ENCODE peak calls at places on chromosomes 11 and 22, in six cellular contexts. One of them, this sample, is unnamed.

GRCh38 chr11:119370486-119371046 is 10.9 kb downstream of the USP2 start:
- DNase-seq in trophoblast cell: no peak
- DNase-seq in IMR-90: no peak
- DNase-seq in H9: peak
- DNase-seq in neuronal stem cell: no peak
- DNase-seq in H1: no peak
- DNase-seq in this sample: no peak

GRCh38 chr11:11569936-11570491 is 51.8 kb downstream of the GALNT18 start:
- DNase-seq in IMR-90: no peak
- DNase-seq in trophoblast cell: peak
- DNase-seq in neuronal stem cell: no peak
- DNase-seq in H9: no peak
- DNase-seq in H1: no peak
- DNase-seq in this sample: no peak

GRCh38 chr11:117239295-117239694 is 6.8 kb downstream of the RNF214 start:
- DNase-seq in H1: no peak
- DNase-seq in H9: no peak
- DNase-seq in neuronal stem cell: no peak
- DNase-seq in trophoblast cell: peak
- DNase-seq in IMR-90: peak
- DNase-seq in this sample: peak

GRCh38 chr11:17296852-17297559 is 20.5 kb downstream of the NUCB2 start:
- DNase-seq in neuronal stem cell: no peak
- DNase-seq in H1: no peak
- DNase-seq in trophoblast cell: no peak
- DNase-seq in H9: no peak
- DNase-seq in IMR-90: peak
- DNase-seq in this sample: no peak

GRCh38 chr11:97786961-97787360 is 1233.8 kb upstream of the CNTN5 start:
- DNase-seq in IMR-90: no peak
- DNase-seq in H1: no peak
- DNase-seq in H9: no peak
- DNase-seq in trophoblast cell: no peak
- DNase-seq in neuronal stem cell: no peak
- DNase-seq in this sample: no peak

GRCh38 chr22:21719024-21719423 is 16.6 kb downstream of the YPEL1 start:
- DNase-seq in trophoblast cell: no peak
- DNase-seq in IMR-90: no peak
- DNase-seq in H1: no peak
- DNase-seq in H9: no peak
- DNase-seq in neuronal stem cell: no peak
- DNase-seq in this sample: no peak

GRCh38 chr11:75223954-75224643 is 16.5 kb upstream of the TPBGL start:
- DNase-seq in H9: peak
- DNase-seq in H1: no peak
- DNase-seq in IMR-90: no peak
- DNase-seq in neuronal stem cell: no peak
- DNase-seq in trophoblast cell: no peak
- DNase-seq in this sample: no peak

GRCh38 chr11:69010964-69011623 is 2.0 kb downstream of the MRGPRF start:
- DNase-seq in H9: peak
- DNase-seq in trophoblast cell: peak
- DNase-seq in H1: peak
- DNase-seq in IMR-90: peak
- DNase-seq in neuronal stem cell: peak
- DNase-seq in this sample: peak

GRCh38 chr11:45885274-45885920 is at the start of gene MAPK8IP1:
- DNase-seq in neuronal stem cell: peak
- DNase-seq in trophoblast cell: peak
- DNase-seq in H1: peak
- DNase-seq in IMR-90: no peak
- DNase-seq in H9: peak
- DNase-seq in this sample: peak

GRCh38 chr22:22125028-22125578 is 119.5 kb upstream of the VPREB1 start:
- DNase-seq in H1: no peak
- DNase-seq in trophoblast cell: no peak
- DNase-seq in H9: no peak
- DNase-seq in neuronal stem cell: no peak
- DNase-seq in IMR-90: no peak
- DNase-seq in this sample: no peak

GRCh38 chr22:30782613-30783012 is 87.9 kb downstream of the OSBP2 start:
- DNase-seq in H1: no peak
- DNase-seq in neuronal stem cell: no peak
- DNase-seq in trophoblast cell: peak
- DNase-seq in H9: no peak
- DNase-seq in IMR-90: peak
- DNase-seq in this sample: peak

GRCh38 chr22:37379085-37379484 is 48.2 kb downstream of the ELFN2 start:
- DNase-seq in neuronal stem cell: no peak
- DNase-seq in H1: no peak
- DNase-seq in H9: no peak
- DNase-seq in IMR-90: no peak
- DNase-seq in trophoblast cell: no peak
- DNase-seq in this sample: no peak

GRCh38 chr11:3925513-3925912 is 70.0 kb downstream of the STIM1 start:
- DNase-seq in trophoblast cell: no peak
- DNase-seq in IMR-90: no peak
- DNase-seq in neuronal stem cell: no peak
- DNase-seq in H9: no peak
- DNase-seq in H1: no peak
- DNase-seq in this sample: no peak

GRCh38 chr11:100942016-100942415 is 187.6 kb downstream of the PGR start:
- DNase-seq in neuronal stem cell: no peak
- DNase-seq in trophoblast cell: no peak
- DNase-seq in H9: no peak
- DNase-seq in H1: no peak
- DNase-seq in IMR-90: peak
- DNase-seq in this sample: peak

GRCh38 chr11:76251576-76251975 is 45.3 kb upstream of the WNT11 start:
- DNase-seq in neuronal stem cell: no peak
- DNase-seq in trophoblast cell: peak
- DNase-seq in IMR-90: no peak
- DNase-seq in H9: no peak
- DNase-seq in H1: no peak
- DNase-seq in this sample: no peak

GRCh38 chr11:128910583-128910982 is 19.4 kb downstream of the KCNJ5 start:
- DNase-seq in neuronal stem cell: no peak
- DNase-seq in H1: no peak
- DNase-seq in trophoblast cell: no peak
- DNase-seq in IMR-90: peak
- DNase-seq in H9: no peak
- DNase-seq in this sample: no peak

GRCh38 chr11:107430525-107430924 is 27.1 kb downstream of the CWF19L2 start:
- DNase-seq in neuronal stem cell: no peak
- DNase-seq in IMR-90: no peak
- DNase-seq in H1: no peak
- DNase-seq in H9: no peak
- DNase-seq in trophoblast cell: no peak
- DNase-seq in this sample: peak

GRCh38 chr11:128716661-128717210 is 22.9 kb downstream of the FLI1 start:
- DNase-seq in neuronal stem cell: no peak
- DNase-seq in IMR-90: peak
- DNase-seq in H9: no peak
- DNase-seq in H1: no peak
- DNase-seq in trophoblast cell: no peak
- DNase-seq in this sample: peak

GRCh38 chr22:44951510-44951816 is 58.3 kb downstream of the PHF21B start:
- DNase-seq in trophoblast cell: no peak
- DNase-seq in IMR-90: no peak
- DNase-seq in H1: no peak
- DNase-seq in H9: no peak
- DNase-seq in neuronal stem cell: no peak
- DNase-seq in this sample: no peak

GRCh38 chr22:44955102-44955501 is 54.7 kb downstream of the PHF21B start:
- DNase-seq in IMR-90: no peak
- DNase-seq in H9: no peak
- DNase-seq in trophoblast cell: no peak
- DNase-seq in H1: no peak
- DNase-seq in neuronal stem cell: no peak
- DNase-seq in this sample: no peak

GRCh38 chr22:44956835-44957234 is 53.0 kb downstream of the PHF21B start:
- DNase-seq in trophoblast cell: no peak
- DNase-seq in neuronal stem cell: no peak
- DNase-seq in IMR-90: no peak
- DNase-seq in H1: no peak
- DNase-seq in H9: peak
- DNase-seq in this sample: no peak

GRCh38 chr22:44952863-44953790 is 56.7 kb downstream of the PHF21B start:
- DNase-seq in neuronal stem cell: no peak
- DNase-seq in H1: no peak
- DNase-seq in H9: peak
- DNase-seq in trophoblast cell: no peak
- DNase-seq in IMR-90: no peak
- DNase-seq in this sample: no peak

GRCh38 chr22:44954113-44954512 is 55.7 kb downstream of the PHF21B start:
- DNase-seq in neuronal stem cell: no peak
- DNase-seq in trophoblast cell: no peak
- DNase-seq in IMR-90: no peak
- DNase-seq in H9: no peak
- DNase-seq in H1: no peak
- DNase-seq in this sample: no peak
- H4K91ac ChIP-seq in neuronal stem cell: no peak
- H4K91ac ChIP-seq in trophoblast cell: no peak
- H4K91ac ChIP-seq in IMR-90: no peak
- H4K91ac ChIP-seq in H9: no peak
- H4K91ac ChIP-seq in H1: no peak
- H4K91ac ChIP-seq in this sample: no peak

DNA sequence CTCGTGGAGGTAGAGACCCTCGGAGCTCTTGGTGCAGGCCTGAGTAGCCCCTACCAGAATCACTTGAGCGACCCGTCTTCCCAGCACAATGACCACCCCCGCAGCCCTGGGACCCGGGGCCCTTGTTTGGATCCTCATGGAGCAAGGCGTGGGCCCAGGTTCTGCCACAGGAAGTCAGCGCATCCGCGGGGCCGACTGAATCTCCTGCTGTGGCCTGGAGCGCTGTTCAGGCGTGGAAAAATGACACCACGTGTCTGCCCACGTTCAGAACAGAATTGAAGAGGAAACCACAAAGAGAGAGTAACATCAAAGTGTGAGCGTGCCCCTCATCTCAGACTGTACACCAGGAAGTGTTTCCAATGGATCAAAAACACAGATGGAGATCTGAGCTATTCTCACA is 1479.2 kb downstream of the TBC1D22A start:
- DNase-seq in H1: peak
- DNase-seq in trophoblast cell: no peak
- DNase-seq in IMR-90: no peak
- DNase-seq in neuronal stem cell: no peak
- DNase-seq in H9: peak
- DNase-seq in this sample: no peak
- H3K23ac ChIP-seq in H1: no peak
- H3K23ac ChIP-seq in trophoblast cell: no peak
- H3K23ac ChIP-seq in IMR-90: no peak
- H3K23ac ChIP-seq in neuronal stem cell: no peak
- H3K23ac ChIP-seq in H9: no peak
- H3K23ac ChIP-seq in this sample: no peak

DNA sequence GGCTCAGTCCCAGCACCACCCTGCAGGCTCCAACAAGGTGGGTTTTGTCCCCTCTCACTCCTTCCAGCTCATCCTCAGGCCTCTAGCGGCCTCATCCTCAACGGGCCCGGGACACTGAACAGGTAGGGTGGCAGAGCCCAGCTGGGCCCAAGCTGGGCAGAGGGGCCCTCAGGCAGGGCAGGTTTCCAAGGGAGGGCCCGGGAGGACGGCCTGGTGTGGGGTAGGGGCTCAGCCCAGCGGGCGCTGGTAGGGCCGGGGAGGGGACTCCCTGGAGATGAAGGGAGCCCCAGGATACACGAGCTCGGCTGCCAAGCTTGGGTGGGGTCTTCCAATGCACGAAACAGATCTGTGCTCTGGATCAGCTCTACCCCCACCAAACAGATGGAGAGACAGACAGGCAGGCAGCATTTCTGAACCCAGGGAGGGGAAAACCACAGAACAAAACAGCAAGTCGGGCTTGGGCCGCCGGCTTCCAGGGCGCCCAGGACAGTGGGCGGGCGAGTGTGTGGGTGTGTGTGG is 2.6 kb upstream of the IFITM10 start:
- DNase-seq in H9: no peak
- DNase-seq in IMR-90: no peak
- DNase-seq in trophoblast cell: no peak
- DNase-seq in H1: no peak
- DNase-seq in neuronal stem cell: no peak
- DNase-seq in this sample: no peak
- H4K91ac ChIP-seq in H9: no peak
- H4K91ac ChIP-seq in IMR-90: no peak
- H4K91ac ChIP-seq in trophoblast cell: no peak
- H4K91ac ChIP-seq in H1: no peak
- H4K91ac ChIP-seq in neuronal stem cell: no peak
- H4K91ac ChIP-seq in this sample: no peak

GRCh38 chr11:133810179-133810550 is 35.1 kb downstream of the SPATA19 start:
- DNase-seq in H9: no peak
- DNase-seq in IMR-90: no peak
- DNase-seq in trophoblast cell: no peak
- DNase-seq in H1: no peak
- DNase-seq in neuronal stem cell: no peak
- DNase-seq in this sample: no peak

GRCh38 chr11:133811850-133812685 is 33.2 kb downstream of the SPATA19 start:
- DNase-seq in neuronal stem cell: no peak
- DNase-seq in trophoblast cell: no peak
- DNase-seq in H1: no peak
- DNase-seq in H9: no peak
- DNase-seq in IMR-90: no peak
- DNase-seq in this sample: no peak

GRCh38 chr11:133810766-133811165 is 34.5 kb downstream of the SPATA19 start:
- DNase-seq in IMR-90: no peak
- DNase-seq in H1: no peak
- DNase-seq in neuronal stem cell: no peak
- DNase-seq in H9: no peak
- DNase-seq in trophoblast cell: no peak
- DNase-seq in this sample: no peak

GRCh38 chr11:133809525-133810178 is 35.7 kb downstream of the SPATA19 start:
- DNase-seq in trophoblast cell: peak
- DNase-seq in IMR-90: no peak
- DNase-seq in H1: no peak
- DNase-seq in H9: peak
- DNase-seq in neuronal stem cell: no peak
- DNase-seq in this sample: no peak

DNA sequence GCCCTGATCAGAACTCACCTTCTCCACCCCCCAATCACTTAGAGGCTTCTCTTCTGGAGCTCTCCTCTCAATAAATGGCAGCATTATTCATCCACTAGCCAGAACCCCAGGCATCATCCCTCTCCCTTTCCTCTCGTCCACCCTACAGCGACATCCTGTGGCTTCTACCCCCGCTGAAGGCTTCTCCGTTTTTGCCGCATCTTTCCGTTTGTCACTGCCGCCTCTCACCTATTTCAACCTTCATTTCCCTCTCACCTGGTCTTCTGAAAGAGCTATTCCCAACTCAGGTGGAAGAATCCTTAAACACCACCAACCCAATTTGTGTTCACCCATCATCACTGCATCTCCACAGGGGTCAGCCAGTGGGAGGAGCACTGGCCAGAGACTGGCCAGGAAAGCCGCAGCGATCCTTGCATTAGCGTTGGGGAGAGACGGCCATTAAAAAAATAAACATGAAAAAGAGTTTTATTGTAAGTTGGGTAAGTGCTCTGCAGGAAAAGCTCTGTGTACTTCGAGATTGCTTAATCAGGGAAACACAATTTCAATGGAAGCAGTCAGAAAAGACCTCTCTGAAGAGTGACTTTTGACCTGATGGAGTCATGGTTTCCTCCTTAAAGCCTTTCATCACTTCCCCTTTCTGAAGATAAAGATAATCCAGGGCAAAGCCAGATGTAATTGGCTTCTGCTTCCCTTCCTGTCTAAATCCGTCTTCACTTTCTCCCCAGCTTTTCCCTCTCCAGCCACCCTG is 36.7 kb downstream of the SPATA19 start:
- DNase-seq in trophoblast cell: no peak
- DNase-seq in IMR-90: no peak
- DNase-seq in H9: no peak
- DNase-seq in H1: no peak
- DNase-seq in neuronal stem cell: no peak
- DNase-seq in this sample: no peak
- H3K23ac ChIP-seq in trophoblast cell: no peak
- H3K23ac ChIP-seq in IMR-90: no peak
- H3K23ac ChIP-seq in H9: no peak
- H3K23ac ChIP-seq in H1: no peak
- H3K23ac ChIP-seq in neuronal stem cell: no peak
- H3K23ac ChIP-seq in this sample: no peak

This sample was measured in mesenchymal stem cell.